ENCODE peak calls at places on chromosomes 2 and 18, in six cellular contexts. F is left lung, Z is spleen, P is pancreas, M is AG04450, D is gastrocnemius medialis. K is an unnamed sample.

GRCh38 chr2:16546128-16546754 is 119.4 kb downstream of the CYRIA start:
- DNase-seq in F (no peak), Z (no peak), P (no peak), M (no peak), D (no peak), K (no peak)

GRCh38 chr2:202583709-202584219 is 51.0 kb upstream of the FAM117B start:
- DNase-seq in F (no peak), Z (no peak), P (no peak), M (no peak), D (no peak), K (no peak)

GRCh38 chr2:229714080-229714735 is at the start of gene DNER:
- DNase-seq in F (peak; percentile 76), Z (peak; percentile 79), P (peak; percentile 81), M (no peak), D (no peak), K (no peak)

GRCh38 chr2:201734111-201734510 is 35.7 kb upstream of the MPP4 start:
- DNase-seq in F (no peak), Z (no peak), P (no peak), M (no peak), D (no peak), K (no peak)

GRCh38 chr2:235864746-235865535 is 303.2 kb downstream of the GBX2 start:
- DNase-seq in F (no peak), Z (no peak), P (no peak), M (no peak), D (no peak), K (no peak)

GRCh38 chr18:55858661-55859111 is 270.7 kb upstream of the TCF4 start:
- DNase-seq in F (no peak), Z (no peak), P (no peak), M (no peak), D (no peak), K (no peak)

GRCh38 chr2:241775223-241776177 is 1.1 kb upstream of the GAL3ST2 start:
- DNase-seq in F (peak; percentile 71), Z (peak; percentile 64), P (no peak), M (no peak), D (no peak), K (peak; percentile 58)

GRCh38 chr2:164690361-164690760 is 69.1 kb upstream of the GRB14 start:
- DNase-seq in F (no peak), Z (no peak), P (no peak), M (no peak), D (no peak), K (no peak)

GRCh38 chr2:8162602-8163001 is 519.3 kb upstream of the ID2 start:
- DNase-seq in F (no peak), Z (no peak), P (no peak), M (no peak), D (no peak), K (no peak)

GRCh38 chr2:230981704-230982103 is 14.2 kb upstream of the SPATA3 start:
- DNase-seq in F (no peak), Z (no peak), P (no peak), M (no peak), D (no peak), K (no peak)

GRCh38 chr2:126777620-126777978 is 121.1 kb upstream of the TEX51 start:
- DNase-seq in F (no peak), Z (no peak), P (no peak), M (no peak), D (no peak), K (peak; percentile 6)

GRCh38 chr2:16507655-16508054 is 158.0 kb downstream of the CYRIA start:
- DNase-seq in F (peak; percentile 76), Z (no peak), P (no peak), M (no peak), D (no peak), K (no peak)

GRCh38 chr2:135023886-135024285 is 23.4 kb downstream of the MAP3K19 start:
- DNase-seq in F (no peak), Z (no peak), P (no peak), M (no peak), D (no peak), K (no peak)

GRCh38 chr18:21196426-21196825 is 45.6 kb upstream of the GREB1L start:
- DNase-seq in F (no peak), Z (no peak), P (no peak), M (no peak), D (no peak), K (no peak)

GRCh38 chr2:232884549-232885263 is 14.6 kb downstream of the SNORC start:
- DNase-seq in F (no peak), Z (peak; percentile 71), P (peak; percentile 48), M (no peak), D (no peak), K (no peak)

GRCh38 chr2:218908721-218909619 is 28.3 kb downstream of the WNT10A start:
- DNase-seq in F (peak; percentile 91), Z (peak; percentile 95), P (peak; percentile 95), M (peak; percentile 39), D (peak; percentile 61), K (peak; percentile 95)

GRCh38 chr2:9556121-9556869 is 665 bp upstream of the ADAM17 start:
- DNase-seq in F (no peak), Z (no peak), P (no peak), M (no peak), D (no peak), K (no peak)

GRCh38 chr2:3638456-3638810 is 19.6 kb upstream of the ALLC start:
- DNase-seq in F (peak; percentile 37), Z (peak; percentile 31), P (peak; percentile 21), M (no peak), D (no peak), K (peak; percentile 35)

GRCh38 chr18:1710114-1710513 is 805.4 kb downstream of the ADCYAP1 start:
- DNase-seq in F (no peak), Z (no peak), P (no peak), M (no peak), D (no peak), K (no peak)

GRCh38 chr2:144629937-144630336 is 110.0 kb upstream of the ZEB2 start:
- DNase-seq in F (no peak), Z (no peak), P (no peak), M (no peak), D (no peak), K (no peak)

GRCh38 chr2:200943527-200944120 is 19.8 kb downstream of the ORC2 start:
- DNase-seq in F (no peak), Z (no peak), P (no peak), M (no peak), D (no peak), K (no peak)

GRCh38 chr2:162317058-162317742 is 1.3 kb downstream of the IFIH1 start:
- DNase-seq in F (no peak), Z (no peak), P (no peak), M (no peak), D (no peak), K (no peak)

GRCh38 chr2:241659150-241659739 is 21.8 kb downstream of the ATG4B start:
- DNase-seq in F (peak; percentile 72), Z (no peak), P (no peak), M (peak; percentile 29), D (no peak), K (no peak)

GRCh38 chr2:86622878-86623548 is 652 bp downstream of the RNF103 start:
- DNase-seq in F (peak; percentile 94), Z (peak; percentile 93), P (peak; percentile 83), M (no peak), D (peak; percentile 35), K (peak; percentile 85)

GRCh38 chr2:100852999-100853908 is 33.3 kb downstream of the NPAS2 start:
- DNase-seq in F (no peak), Z (no peak), P (no peak), M (no peak), D (no peak), K (no peak)

GRCh38 chr2:197281421-197281820 is 29.2 kb downstream of the ANKRD44 start:
- DNase-seq in F (no peak), Z (no peak), P (no peak), M (no peak), D (no peak), K (no peak)

GRCh38 chr2:201127570-201127969 is 11.6 kb downstream of the CFLAR start:
- DNase-seq in F (no peak), Z (no peak), P (no peak), M (peak; percentile 18), D (peak; percentile 82), K (no peak)

GRCh38 chr18:23266717-23267446 is 131.6 kb downstream of the CABLES1 start:
- DNase-seq in F (no peak), Z (no peak), P (no peak), M (no peak), D (no peak), K (no peak)
- H3K27ac ChIP-seq in F (no peak overlapping the region), Z (no peak overlapping the region), P (no peak overlapping the region), M (no peak overlapping the region), D (no peak overlapping the region), K (no peak overlapping the region)

GRCh38 chr2:211333377-211333776 is 777.0 kb downstream of the CPS1 start:
- DNase-seq in F (no peak), Z (no peak), P (no peak), M (no peak), D (no peak), K (no peak)
- H3K4me3 ChIP-seq in F (no peak overlapping the region), Z (no peak overlapping the region), P (no peak overlapping the region), M (no peak overlapping the region), D (no peak overlapping the region), K (no peak overlapping the region)

GRCh38 chr2:43387092-43388062 is 161.0 kb upstream of the ZFP36L2 start:
- DNase-seq in F (no peak), Z (no peak), P (no peak), M (no peak), D (no peak), K (no peak)

GRCh38 chr2:43384143-43384542 is 157.7 kb upstream of the ZFP36L2 start:
- DNase-seq in F (no peak), Z (no peak), P (no peak), M (no peak), D (no peak), K (no peak)

GRCh38 chr2:43379494-43379893 is 153.1 kb upstream of the ZFP36L2 start:
- DNase-seq in F (no peak), Z (no peak), P (no peak), M (no peak), D (no peak), K (no peak)

GRCh38 chr2:43388371-43388770 is 162.0 kb upstream of the ZFP36L2 start:
- DNase-seq in F (no peak), Z (no peak), P (no peak), M (no peak), D (no peak), K (no peak)

GRCh38 chr2:43383533-43383932 is 157.1 kb upstream of the ZFP36L2 start:
- DNase-seq in F (no peak), Z (no peak), P (no peak), M (no peak), D (no peak), K (no peak)
- TF ChIP-seq CTCF in F (no peak), Z (no peak), P (no peak), M (no peak), D (no peak), K (no peak)

DNA sequence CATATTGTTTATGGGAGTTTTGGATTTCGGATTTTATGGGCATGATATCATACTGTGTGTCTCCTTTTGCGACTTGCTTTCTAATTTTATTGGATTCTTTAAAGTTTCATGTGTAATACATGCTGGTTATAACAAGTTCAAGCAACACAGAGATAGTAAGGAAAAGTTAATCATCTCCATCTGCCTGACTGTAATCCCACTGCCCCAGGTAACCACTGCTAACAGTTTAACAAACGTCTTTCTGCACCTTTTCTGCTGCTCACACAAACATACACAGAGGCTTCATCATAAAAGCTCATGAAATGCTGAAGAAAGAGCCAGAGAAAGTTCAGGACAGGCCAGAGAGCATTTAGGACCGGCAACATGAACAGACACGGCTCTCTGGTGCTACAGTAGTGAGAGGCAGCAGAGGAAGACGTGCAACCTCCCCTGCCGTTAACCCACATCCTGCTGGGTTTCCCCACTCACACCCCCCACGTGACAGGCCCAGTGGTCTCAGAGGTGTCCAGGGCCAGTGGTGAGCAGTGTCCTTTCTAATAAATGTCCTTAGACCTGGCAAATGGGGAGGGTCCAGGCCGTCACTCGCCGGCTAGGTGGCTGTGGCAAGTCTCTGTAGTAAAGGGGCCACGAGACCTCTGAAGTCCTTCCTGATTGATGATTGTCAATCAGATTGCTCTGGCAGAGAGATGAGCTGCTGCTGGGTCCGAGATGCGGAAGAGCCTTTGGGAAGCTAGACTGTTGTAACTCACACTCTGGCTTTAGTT is 43.0 kb upstream of the SLC1A4 start:
- DNase-seq in F (peak; percentile 82), Z (peak; percentile 93), P (no peak), M (no peak), D (no peak), K (peak; percentile 69)
- H3K27ac ChIP-seq in F (no peak overlapping the region), Z (peak overlapping the region; percentile 51), P (no peak overlapping the region), M (no peak overlapping the region), D (no peak overlapping the region), K (peak overlapping the region; percentile 47)

K was measured in upper lobe of right lung.